ENCODE peak calls at places on chromosomes 13 and 19, in four cellular contexts. One of them, this sample, is unnamed.

GRCh38 chr19:11538232-11539036 is at the start of gene CNN1:
- DNase-seq in neural progenitor cell: peak; percentile 72
- DNase-seq in SJCRH30: peak; percentile 63
- DNase-seq in suprapubic skin: no peak
- DNase-seq in this sample: peak; percentile 53

GRCh38 chr13:25729201-25729600 is 322.6 kb downstream of the SHISA2 start:
- DNase-seq in neural progenitor cell: no peak
- DNase-seq in SJCRH30: no peak
- DNase-seq in suprapubic skin: no peak
- DNase-seq in this sample: no peak

GRCh38 chr19:47483200-47483599 is 819 bp downstream of the KPTN start:
- DNase-seq in neural progenitor cell: no peak
- DNase-seq in SJCRH30: no peak
- DNase-seq in suprapubic skin: no peak
- DNase-seq in this sample: no peak

GRCh38 chr13:66803759-66804456 is 426.2 kb downstream of the PCDH9 start:
- DNase-seq in neural progenitor cell: no peak
- DNase-seq in SJCRH30: no peak
- DNase-seq in suprapubic skin: no peak
- DNase-seq in this sample: peak; percentile 38

GRCh38 chr13:32592082-32592481 is 5.8 kb downstream of the PDS5B start:
- DNase-seq in neural progenitor cell: no peak
- DNase-seq in SJCRH30: no peak
- DNase-seq in suprapubic skin: no peak
- DNase-seq in this sample: no peak

GRCh38 chr19:18304496-18305312 is 18.2 kb downstream of the LSM4 start:
- DNase-seq in neural progenitor cell: peak; percentile 76
- DNase-seq in SJCRH30: peak; percentile 85
- DNase-seq in suprapubic skin: peak; percentile 96
- DNase-seq in this sample: peak; percentile 90

GRCh38 chr19:30968210-30968609 is 381.0 kb downstream of the TSHZ3 start:
- DNase-seq in neural progenitor cell: peak; percentile 13
- DNase-seq in SJCRH30: no peak
- DNase-seq in suprapubic skin: no peak
- DNase-seq in this sample: no peak

GRCh38 chr19:35557539-35558399 is 5.7 kb downstream of the ATP4A start:
- DNase-seq in neural progenitor cell: peak; percentile 95
- DNase-seq in SJCRH30: peak; percentile 76
- DNase-seq in suprapubic skin: no peak
- DNase-seq in this sample: peak; percentile 99

GRCh38 chr13:73536865-73537264 is 478.1 kb downstream of the KLF5 start:
- DNase-seq in neural progenitor cell: no peak
- DNase-seq in SJCRH30: no peak
- DNase-seq in suprapubic skin: no peak
- DNase-seq in this sample: no peak
- H3K4me3 ChIP-seq in neural progenitor cell: no peak overlapping the region
- H3K4me3 ChIP-seq in SJCRH30: no peak overlapping the region
- H3K4me3 ChIP-seq in suprapubic skin: no peak overlapping the region
- H3K4me3 ChIP-seq in this sample: no peak overlapping the region

GRCh38 chr13:95267662-95268369 is 33.4 kb downstream of the ABCC4 start:
- DNase-seq in neural progenitor cell: no peak
- DNase-seq in SJCRH30: peak; percentile 88
- DNase-seq in suprapubic skin: no peak
- DNase-seq in this sample: peak; percentile 77
- H3K4me3 ChIP-seq in neural progenitor cell: no peak overlapping the region
- H3K4me3 ChIP-seq in SJCRH30: no peak overlapping the region
- H3K4me3 ChIP-seq in suprapubic skin: no peak overlapping the region
- H3K4me3 ChIP-seq in this sample: no peak overlapping the region

GRCh38 chr13:52840066-52840465 is 8.4 kb downstream of the PCDH8 start:
- DNase-seq in neural progenitor cell: no peak
- DNase-seq in SJCRH30: no peak
- DNase-seq in suprapubic skin: no peak
- DNase-seq in this sample: no peak
- H3K4me3 ChIP-seq in neural progenitor cell: no peak overlapping the region
- H3K4me3 ChIP-seq in SJCRH30: no peak overlapping the region
- H3K4me3 ChIP-seq in suprapubic skin: no peak overlapping the region
- H3K4me3 ChIP-seq in this sample: no peak overlapping the region

GRCh38 chr19:16470911-16471811 is 609 bp downstream of the EPS15L1 start:
- DNase-seq in neural progenitor cell: peak; percentile 44
- DNase-seq in SJCRH30: peak; percentile 30
- DNase-seq in suprapubic skin: no peak
- DNase-seq in this sample: peak; percentile 24

GRCh38 chr19:16473875-16474397 is 2.2 kb upstream of the EPS15L1 start:
- DNase-seq in neural progenitor cell: no peak
- DNase-seq in SJCRH30: no peak
- DNase-seq in suprapubic skin: no peak
- DNase-seq in this sample: no peak

GRCh38 chr19:16467581-16467980 is 4.2 kb downstream of the EPS15L1 start:
- DNase-seq in neural progenitor cell: no peak
- DNase-seq in SJCRH30: no peak
- DNase-seq in suprapubic skin: no peak
- DNase-seq in this sample: no peak

GRCh38 chr19:16472992-16473391 is 1.2 kb upstream of the EPS15L1 start:
- DNase-seq in neural progenitor cell: no peak
- DNase-seq in SJCRH30: no peak
- DNase-seq in suprapubic skin: no peak
- DNase-seq in this sample: no peak

DNA sequence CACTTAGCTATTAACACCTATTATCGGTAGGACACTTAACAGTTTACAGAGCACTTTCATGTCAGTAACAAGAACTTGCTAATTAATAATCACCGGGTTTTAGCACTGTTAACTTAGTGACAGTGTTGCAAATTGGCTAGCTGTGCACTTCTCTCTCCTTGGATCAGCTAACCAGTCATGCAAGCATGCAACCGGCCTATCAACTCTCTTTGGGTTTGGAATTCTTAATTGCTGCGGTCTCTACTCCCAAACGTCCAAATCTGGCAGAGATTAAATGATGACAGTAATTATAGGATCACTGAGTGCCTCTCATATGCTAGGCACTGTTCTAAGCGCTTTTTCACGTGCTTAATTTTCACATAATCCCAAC is 1.2 kb downstream of the EPS15L1 start:
- DNase-seq in neural progenitor cell: no peak
- DNase-seq in SJCRH30: no peak
- DNase-seq in suprapubic skin: no peak
- DNase-seq in this sample: no peak
- H3K4me3 ChIP-seq in neural progenitor cell: peak overlapping the region; percentile 99
- H3K4me3 ChIP-seq in SJCRH30: peak overlapping the region; percentile 87
- H3K4me3 ChIP-seq in suprapubic skin: peak overlapping the region; percentile 99
- H3K4me3 ChIP-seq in this sample: peak overlapping the region; percentile 94

GRCh38 chr13:20972731-20973130 is 70.2 kb upstream of the XPO4 start:
- DNase-seq in neural progenitor cell: no peak
- DNase-seq in SJCRH30: no peak
- DNase-seq in suprapubic skin: peak; percentile 7
- DNase-seq in this sample: no peak
- H3K4me3 ChIP-seq in neural progenitor cell: no peak overlapping the region
- H3K4me3 ChIP-seq in SJCRH30: no peak overlapping the region
- H3K4me3 ChIP-seq in suprapubic skin: no peak overlapping the region
- H3K4me3 ChIP-seq in this sample: no peak overlapping the region

GRCh38 chr19:56623006-56623405 is 20.0 kb upstream of the SMIM17 start:
- DNase-seq in neural progenitor cell: no peak
- DNase-seq in SJCRH30: no peak
- DNase-seq in suprapubic skin: no peak
- DNase-seq in this sample: no peak
- H3K4me3 ChIP-seq in neural progenitor cell: no peak overlapping the region
- H3K4me3 ChIP-seq in SJCRH30: no peak overlapping the region
- H3K4me3 ChIP-seq in suprapubic skin: no peak overlapping the region
- H3K4me3 ChIP-seq in this sample: no peak overlapping the region

GRCh38 chr19:681029-681626 is 4.9 kb downstream of the FSTL3 start:
- DNase-seq in neural progenitor cell: peak; percentile 94
- DNase-seq in SJCRH30: no peak
- DNase-seq in suprapubic skin: peak; percentile 83
- DNase-seq in this sample: peak; percentile 97
- H3K4me3 ChIP-seq in neural progenitor cell: peak overlapping the region; percentile 49
- H3K4me3 ChIP-seq in SJCRH30: peak overlapping the region; percentile 89
- H3K4me3 ChIP-seq in suprapubic skin: peak overlapping the region; percentile 93
- H3K4me3 ChIP-seq in this sample: peak overlapping the region; percentile 69

GRCh38 chr13:112651750-112652511 is 37.9 kb upstream of the ATP11A start:
- DNase-seq in neural progenitor cell: no peak
- DNase-seq in SJCRH30: no peak
- DNase-seq in suprapubic skin: no peak
- DNase-seq in this sample: peak; percentile 43

GRCh38 chr13:112653821-112654220 is 36.0 kb upstream of the ATP11A start:
- DNase-seq in neural progenitor cell: no peak
- DNase-seq in SJCRH30: no peak
- DNase-seq in suprapubic skin: no peak
- DNase-seq in this sample: no peak

GRCh38 chr13:112652512-112653458 is 37.1 kb upstream of the ATP11A start:
- DNase-seq in neural progenitor cell: no peak
- DNase-seq in SJCRH30: no peak
- DNase-seq in suprapubic skin: no peak
- DNase-seq in this sample: no peak

GRCh38 chr13:112648966-112649690 is 40.7 kb upstream of the ATP11A start:
- DNase-seq in neural progenitor cell: no peak
- DNase-seq in SJCRH30: no peak
- DNase-seq in suprapubic skin: no peak
- DNase-seq in this sample: no peak

GRCh38 chr13:112651306-112651705 is 38.5 kb upstream of the ATP11A start:
- DNase-seq in neural progenitor cell: no peak
- DNase-seq in SJCRH30: no peak
- DNase-seq in suprapubic skin: no peak
- DNase-seq in this sample: no peak
- H3K4me3 ChIP-seq in neural progenitor cell: no peak overlapping the region
- H3K4me3 ChIP-seq in SJCRH30: no peak overlapping the region
- H3K4me3 ChIP-seq in suprapubic skin: no peak overlapping the region
- H3K4me3 ChIP-seq in this sample: no peak overlapping the region